ENCODE peak calls at places on chromosomes 13 and 19, in six cellular contexts. One of them, this sample, is unnamed.

GRCh38 chr19:15557223-15557622 is 48.9 kb downstream of the CYP4F22 start:
- DNase-seq in AG09319: no peak
- DNase-seq in mucosa of descending colon: no peak
- DNase-seq in AG10803: no peak
- DNase-seq in left ventricle myocardium inferior: no peak
- DNase-seq in K562: no peak
- DNase-seq in this sample: no peak

GRCh38 chr13:48121733-48122132 is 26.8 kb upstream of the MED4 start:
- DNase-seq in AG10803: no peak
- DNase-seq in K562: no peak
- DNase-seq in left ventricle myocardium inferior: no peak
- DNase-seq in mucosa of descending colon: no peak
- DNase-seq in AG09319: no peak
- DNase-seq in this sample: peak

GRCh38 chr19:39671739-39672363 is 16.1 kb downstream of the LGALS16 start:
- DNase-seq in K562: peak
- DNase-seq in AG10803: peak
- DNase-seq in left ventricle myocardium inferior: no peak
- DNase-seq in AG09319: peak
- DNase-seq in mucosa of descending colon: peak
- DNase-seq in this sample: peak

GRCh38 chr19:10686661-10687517 is 14.3 kb upstream of the QTRT1 start:
- DNase-seq in AG09319: no peak
- DNase-seq in left ventricle myocardium inferior: peak
- DNase-seq in AG10803: no peak
- DNase-seq in K562: no peak
- DNase-seq in mucosa of descending colon: no peak
- DNase-seq in this sample: no peak

GRCh38 chr19:39805120-39805519 is 26.5 kb downstream of the LEUTX start:
- DNase-seq in left ventricle myocardium inferior: peak
- DNase-seq in AG09319: no peak
- DNase-seq in K562: no peak
- DNase-seq in mucosa of descending colon: no peak
- DNase-seq in AG10803: no peak
- DNase-seq in this sample: no peak

GRCh38 chr13:49265822-49266221 is 18.1 kb downstream of the CDADC1 start:
- DNase-seq in AG10803: peak
- DNase-seq in AG09319: no peak
- DNase-seq in mucosa of descending colon: no peak
- DNase-seq in left ventricle myocardium inferior: no peak
- DNase-seq in K562: no peak
- DNase-seq in this sample: no peak

GRCh38 chr19:56108447-56109195 is 12.5 kb downstream of the ZNF787 start:
- DNase-seq in AG10803: peak
- DNase-seq in left ventricle myocardium inferior: peak
- DNase-seq in AG09319: no peak
- DNase-seq in K562: no peak
- DNase-seq in mucosa of descending colon: no peak
- DNase-seq in this sample: no peak

GRCh38 chr13:97269603-97270002 is 47.5 kb downstream of the MBNL2 start:
- DNase-seq in AG09319: no peak
- DNase-seq in K562: no peak
- DNase-seq in AG10803: no peak
- DNase-seq in mucosa of descending colon: no peak
- DNase-seq in left ventricle myocardium inferior: no peak
- DNase-seq in this sample: no peak

GRCh38 chr19:12194827-12195500 is 32.1 kb downstream of the ZNF136 start:
- DNase-seq in AG09319: no peak
- DNase-seq in left ventricle myocardium inferior: peak
- DNase-seq in K562: no peak
- DNase-seq in mucosa of descending colon: peak
- DNase-seq in AG10803: peak
- DNase-seq in this sample: peak

GRCh38 chr13:24228852-24229458 is 68.4 kb downstream of the SPATA13 start:
- DNase-seq in K562: peak
- DNase-seq in AG09319: peak
- DNase-seq in left ventricle myocardium inferior: no peak
- DNase-seq in AG10803: peak
- DNase-seq in mucosa of descending colon: peak
- DNase-seq in this sample: peak

GRCh38 chr19:39363909-39364457 is 21.8 kb downstream of the SAMD4B start:
- DNase-seq in AG09319: no peak
- DNase-seq in AG10803: peak
- DNase-seq in mucosa of descending colon: no peak
- DNase-seq in K562: no peak
- DNase-seq in left ventricle myocardium inferior: peak
- DNase-seq in this sample: no peak

GRCh38 chr19:11598103-11598483 is 810 bp downstream of the ZNF627 start:
- DNase-seq in AG10803: peak
- DNase-seq in mucosa of descending colon: no peak
- DNase-seq in AG09319: no peak
- DNase-seq in left ventricle myocardium inferior: no peak
- DNase-seq in K562: no peak
- DNase-seq in this sample: no peak

GRCh38 chr13:112346173-112346898 is 29.8 kb upstream of the SPACA7 start:
- DNase-seq in AG09319: no peak
- DNase-seq in AG10803: no peak
- DNase-seq in mucosa of descending colon: no peak
- DNase-seq in K562: no peak
- DNase-seq in left ventricle myocardium inferior: no peak
- DNase-seq in this sample: peak

GRCh38 chr19:41748012-41748411 is 7.3 kb upstream of the CEACAM6 start:
- DNase-seq in K562: no peak
- DNase-seq in AG10803: no peak
- DNase-seq in AG09319: no peak
- DNase-seq in left ventricle myocardium inferior: no peak
- DNase-seq in mucosa of descending colon: no peak
- DNase-seq in this sample: no peak

GRCh38 chr19:39403331-39404312 is 3.0 kb upstream of the ZFP36 start:
- DNase-seq in left ventricle myocardium inferior: peak
- DNase-seq in AG10803: peak
- DNase-seq in K562: peak
- DNase-seq in AG09319: peak
- DNase-seq in mucosa of descending colon: peak
- DNase-seq in this sample: peak

GRCh38 chr13:81686877-81687276 is 1346.0 kb upstream of the SPRY2 start:
- DNase-seq in AG10803: no peak
- DNase-seq in K562: no peak
- DNase-seq in AG09319: no peak
- DNase-seq in left ventricle myocardium inferior: no peak
- DNase-seq in mucosa of descending colon: no peak
- DNase-seq in this sample: no peak

GRCh38 chr19:56155124-56155687 is 14.1 kb downstream of the ZNF444 start:
- DNase-seq in left ventricle myocardium inferior: no peak
- DNase-seq in AG09319: no peak
- DNase-seq in mucosa of descending colon: no peak
- DNase-seq in AG10803: no peak
- DNase-seq in K562: peak
- DNase-seq in this sample: peak

GRCh38 chr13:44259045-44260042 is 114.3 kb upstream of the SERP2 start:
- DNase-seq in AG09319: no peak
- DNase-seq in K562: peak
- DNase-seq in mucosa of descending colon: peak
- DNase-seq in AG10803: peak
- DNase-seq in left ventricle myocardium inferior: no peak
- DNase-seq in this sample: no peak

GRCh38 chr19:5877869-5878268 is 7.5 kb upstream of the FUT5 start:
- DNase-seq in AG09319: no peak
- DNase-seq in AG10803: no peak
- DNase-seq in mucosa of descending colon: no peak
- DNase-seq in left ventricle myocardium inferior: no peak
- DNase-seq in K562: no peak
- DNase-seq in this sample: no peak

GRCh38 chr19:58181902-58182576 is 822 bp upstream of the ZNF274 start:
- DNase-seq in K562: peak
- DNase-seq in AG10803: peak
- DNase-seq in mucosa of descending colon: peak
- DNase-seq in AG09319: no peak
- DNase-seq in left ventricle myocardium inferior: peak
- DNase-seq in this sample: peak

GRCh38 chr19:590396-590745 is 690 bp downstream of the HCN2 start:
- DNase-seq in AG10803: no peak
- DNase-seq in left ventricle myocardium inferior: no peak
- DNase-seq in AG09319: no peak
- DNase-seq in mucosa of descending colon: no peak
- DNase-seq in K562: no peak
- DNase-seq in this sample: peak

GRCh38 chr19:52946322-52947310 is 16.1 kb downstream of the ZNF816 start:
- DNase-seq in mucosa of descending colon: peak
- DNase-seq in AG10803: no peak
- DNase-seq in AG09319: no peak
- DNase-seq in K562: peak
- DNase-seq in left ventricle myocardium inferior: peak
- DNase-seq in this sample: peak

GRCh38 chr19:23409392-23410048 is 14.2 kb upstream of the ZNF91 start:
- DNase-seq in AG09319: no peak
- DNase-seq in AG10803: no peak
- DNase-seq in K562: no peak
- DNase-seq in left ventricle myocardium inferior: no peak
- DNase-seq in mucosa of descending colon: peak
- DNase-seq in this sample: no peak

GRCh38 chr19:11979527-11979926 is 14.7 kb downstream of the ZNF763 start:
- DNase-seq in K562: no peak
- DNase-seq in mucosa of descending colon: no peak
- DNase-seq in AG09319: no peak
- DNase-seq in left ventricle myocardium inferior: no peak
- DNase-seq in AG10803: no peak
- DNase-seq in this sample: no peak

GRCh38 chr13:59488436-59488835 is 675.3 kb downstream of the DIAPH3 start:
- DNase-seq in mucosa of descending colon: no peak
- DNase-seq in K562: no peak
- DNase-seq in left ventricle myocardium inferior: no peak
- DNase-seq in AG09319: no peak
- DNase-seq in AG10803: no peak
- DNase-seq in this sample: no peak

GRCh38 chr19:55095260-55096060 is 19.8 kb downstream of the EPS8L1 start:
- DNase-seq in left ventricle myocardium inferior: no peak
- DNase-seq in AG09319: no peak
- DNase-seq in AG10803: no peak
- DNase-seq in mucosa of descending colon: no peak
- DNase-seq in K562: peak
- DNase-seq in this sample: peak

GRCh38 chr19:41189425-41190065 is 3.5 kb upstream of the CYP2S1 start:
- DNase-seq in left ventricle myocardium inferior: no peak
- DNase-seq in AG09319: no peak
- DNase-seq in mucosa of descending colon: no peak
- DNase-seq in K562: no peak
- DNase-seq in AG10803: no peak
- DNase-seq in this sample: no peak

DNA sequence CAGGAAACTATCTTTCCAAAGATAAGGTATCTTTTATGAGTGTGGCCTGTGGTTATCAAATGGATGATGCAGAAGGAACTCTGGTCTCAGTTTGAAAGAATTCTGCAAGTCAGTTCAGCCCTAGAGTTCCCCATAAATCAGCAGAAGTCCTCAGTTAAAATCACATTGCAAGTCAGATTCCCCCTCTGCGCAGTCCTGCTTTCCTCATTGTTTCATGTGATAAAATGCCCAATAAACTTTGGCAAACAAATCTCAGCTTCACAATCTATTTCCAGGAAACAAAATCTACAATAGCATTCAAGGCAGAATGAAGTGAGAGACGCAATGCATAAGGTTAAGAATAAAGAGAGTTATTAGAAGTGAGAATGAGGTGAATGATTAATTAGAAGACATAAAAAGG is 216.3 kb upstream of the KLHL1 start:
- DNase-seq in AG09319: no peak
- DNase-seq in AG10803: no peak
- DNase-seq in left ventricle myocardium inferior: no peak
- DNase-seq in mucosa of descending colon: peak
- DNase-seq in K562: no peak
- DNase-seq in this sample: no peak
- TF ChIP-seq CTCF in AG09319: no peak
- TF ChIP-seq CTCF in AG10803: no peak
- TF ChIP-seq CTCF in left ventricle myocardium inferior: no peak
- TF ChIP-seq CTCF in mucosa of descending colon: no peak
- TF ChIP-seq CTCF in K562: no peak
- TF ChIP-seq CTCF in this sample: no peak

GRCh38 chr19:49213791-49214190 is 56.2 kb downstream of the TRPM4 start:
- DNase-seq in K562: peak
- DNase-seq in left ventricle myocardium inferior: no peak
- DNase-seq in AG09319: no peak
- DNase-seq in AG10803: no peak
- DNase-seq in mucosa of descending colon: no peak
- DNase-seq in this sample: no peak
- TF ChIP-seq CTCF in K562: peak
- TF ChIP-seq CTCF in left ventricle myocardium inferior: no peak
- TF ChIP-seq CTCF in AG09319: no peak
- TF ChIP-seq CTCF in AG10803: no peak
- TF ChIP-seq CTCF in mucosa of descending colon: no peak
- TF ChIP-seq CTCF in this sample: no peak

GRCh38 chr19:1822210-1822609 is 10.1 kb upstream of the ATP8B3 start:
- DNase-seq in AG09319: no peak
- DNase-seq in left ventricle myocardium inferior: no peak
- DNase-seq in AG10803: no peak
- DNase-seq in mucosa of descending colon: no peak
- DNase-seq in K562: no peak
- DNase-seq in this sample: no peak

GRCh38 chr19:1819211-1819975 is 7.3 kb upstream of the ATP8B3 start:
- DNase-seq in AG09319: no peak
- DNase-seq in K562: no peak
- DNase-seq in AG10803: no peak
- DNase-seq in mucosa of descending colon: no peak
- DNase-seq in left ventricle myocardium inferior: peak
- DNase-seq in this sample: no peak

GRCh38 chr19:1817553-1818179 is 5.6 kb upstream of the ATP8B3 start:
- DNase-seq in left ventricle myocardium inferior: peak
- DNase-seq in AG10803: no peak
- DNase-seq in K562: no peak
- DNase-seq in AG09319: no peak
- DNase-seq in mucosa of descending colon: no peak
- DNase-seq in this sample: no peak

GRCh38 chr19:1818549-1819195 is 6.6 kb upstream of the ATP8B3 start:
- DNase-seq in AG10803: no peak
- DNase-seq in mucosa of descending colon: no peak
- DNase-seq in left ventricle myocardium inferior: no peak
- DNase-seq in K562: no peak
- DNase-seq in AG09319: no peak
- DNase-seq in this sample: no peak

DNA sequence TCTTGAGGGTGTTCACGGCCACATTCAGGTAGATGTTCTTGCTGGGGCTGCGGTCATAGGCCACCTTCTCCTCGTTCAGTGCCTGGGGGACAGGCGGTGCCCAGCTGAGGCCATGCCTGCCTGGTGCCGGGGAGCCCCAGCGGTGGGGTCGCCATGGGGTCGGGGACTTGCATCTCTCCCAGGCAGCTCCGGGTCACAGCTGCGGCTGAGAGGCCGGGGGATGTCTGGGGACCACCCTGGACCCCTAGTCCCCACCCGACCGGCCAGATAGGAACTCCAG is 7.8 kb upstream of the ATP8B3 start:
- DNase-seq in K562: no peak
- DNase-seq in mucosa of descending colon: no peak
- DNase-seq in AG09319: no peak
- DNase-seq in AG10803: no peak
- DNase-seq in left ventricle myocardium inferior: peak
- DNase-seq in this sample: no peak
- TF ChIP-seq CTCF in K562: no peak
- TF ChIP-seq CTCF in mucosa of descending colon: no peak
- TF ChIP-seq CTCF in AG09319: no peak
- TF ChIP-seq CTCF in AG10803: no peak
- TF ChIP-seq CTCF in left ventricle myocardium inferior: no peak
- TF ChIP-seq CTCF in this sample: no peak

GRCh38 chr19:18292810-18293641 is 11.6 kb upstream of the JUND start:
- DNase-seq in AG10803: peak
- DNase-seq in left ventricle myocardium inferior: peak
- DNase-seq in AG09319: no peak
- DNase-seq in K562: peak
- DNase-seq in mucosa of descending colon: peak
- DNase-seq in this sample: peak
- TF ChIP-seq CTCF in AG10803: no peak
- TF ChIP-seq CTCF in left ventricle myocardium inferior: no peak
- TF ChIP-seq CTCF in AG09319: no peak
- TF ChIP-seq CTCF in K562: peak
- TF ChIP-seq CTCF in mucosa of descending colon: no peak
- TF ChIP-seq CTCF in this sample: no peak

This sample was measured in nephron progenitor cell.